ENCODE peak calls at places on chromosomes 16 and 17, in four cellular contexts. D is OCI-LY7; W is stimulated activated CD4-positive, alpha-beta T cell treated with anti-CD3 and anti-CD28 coated beads, Interleukin-12 subunit alpha, Interleukin-12 subunit beta, amount 100 ng/mL, for 4 hours; L is endothelial cell of umbilical vein. N is an unnamed sample.

GRCh38 chr16:49262501-49262900 is 19.1 kb downstream of the CBLN1 start:
- DNase-seq in D (no peak), L (no peak), W (no peak), N (no peak)

GRCh38 chr16:9107025-9107970 is 15.9 kb downstream of the HAPSTR1 start:
- DNase-seq in L (no peak), D (no peak), W (no peak), N (no peak)

GRCh38 chr16:1105888-1106620 is 10.0 kb upstream of the C1QTNF8 start:
- DNase-seq in L (peak), W (peak), D (peak), N (peak)

GRCh38 chr16:61098505-61098904 is 937.7 kb downstream of the CDH8 start:
- DNase-seq in D (no peak), L (no peak), W (no peak), N (no peak)

GRCh38 chr17:50035421-50035879 is 20.5 kb upstream of the ITGA3 start:
- DNase-seq in D (no peak), L (no peak), W (no peak), N (no peak)

GRCh38 chr17:66477615-66478283 is 175.3 kb downstream of the PRKCA start:
- DNase-seq in L (no peak), D (no peak), W (no peak), N (no peak)

GRCh38 chr16:88591577-88592021 is 21.4 kb downstream of the ZC3H18 start:
- DNase-seq in W (peak), D (no peak), L (no peak), N (no peak)

GRCh38 chr17:44067547-44067945 is 1.1 kb upstream of the LSM12 start:
- DNase-seq in W (no peak), L (no peak), D (no peak), N (no peak)

GRCh38 chr16:22232277-22233049 is 26.4 kb downstream of the EEF2K start:
- DNase-seq in L (peak), D (no peak), W (peak), N (no peak)

GRCh38 chr16:59205403-59205802 is 471.3 kb upstream of the GOT2 start:
- DNase-seq in L (no peak), W (no peak), D (no peak), N (no peak)